ENCODE peak calls at places on chromosome 22, in six cellular contexts. L is pancreas; U is CD4-positive, CD25-positive, alpha-beta regulatory T cell; J is iPS DF 6.9; D is fibroblast of lung; E is right cardiac atrium. O is an unnamed sample. For H3K9me3, the result is how much of the 10 kb centered on the place peaks cover.

GRCh38 chr22:37739611-37740049 is 42.8 kb downstream of the TRIOBP start:
- DNase-seq in J (no peak), L (no peak), E (peak), D (no peak), U (no peak), O (no peak)

GRCh38 chr22:48209473-48210271 is 1447.2 kb downstream of the TBC1D22A start:
- DNase-seq in U (no peak), J (no peak), L (no peak), D (no peak), E (no peak), O (no peak)

GRCh38 chr22:27462190-27462589 is 339.4 kb downstream of the MN1 start:
- DNase-seq in U (no peak), L (no peak), J (no peak), D (no peak), E (no peak), O (no peak)

GRCh38 chr22:46734830-46735453 is 3.1 kb downstream of the CERK start:
- DNase-seq in J (no peak), D (no peak), E (no peak), U (peak), L (no peak), O (no peak)

GRCh38 chr22:46010177-46010867 is 33.4 kb upstream of the WNT7B start:
- DNase-seq in E (no peak), L (peak), U (no peak), J (no peak), D (no peak), O (no peak)

GRCh38 chr22:26709617-26710390 is 52.4 kb downstream of the MIAT start:
- DNase-seq in E (no peak), J (no peak), U (no peak), L (no peak), D (peak), O (no peak)

GRCh38 chr22:18973264-18974031 is 37.4 kb upstream of the PRODH start:
- DNase-seq in D (no peak), E (peak), J (no peak), U (no peak), L (no peak), O (no peak)

GRCh38 chr22:44259366-44260215 is 53.2 kb downstream of the SHISAL1 start:
- DNase-seq in U (peak), L (peak), D (no peak), E (no peak), J (no peak), O (no peak)

GRCh38 chr22:40452730-40453487 is 82.5 kb downstream of the SGSM3 start:
- DNase-seq in J (no peak), D (no peak), U (no peak), E (no peak), L (no peak), O (no peak)

GRCh38 chr22:35154937-35155387 is 89.0 kb downstream of the ISX start:
- DNase-seq in L (peak), E (peak), J (peak), D (peak), U (peak), O (no peak)

GRCh38 chr22:30214703-30215405 is 31.7 kb downstream of the LIF start:
- DNase-seq in E (no peak), L (no peak), J (no peak), D (no peak), U (no peak), O (no peak)

GRCh38 chr22:39183991-39184585 is 31.6 kb upstream of the CBX7 start:
- DNase-seq in U (no peak), E (peak), D (peak), L (peak), J (no peak), O (no peak)

GRCh38 chr22:41810022-41810421 is 9.5 kb downstream of the CCDC134 start:
- DNase-seq in U (no peak), J (no peak), E (no peak), D (no peak), L (no peak), O (no peak)

GRCh38 chr22:39717099-39717498 is 146.5 kb downstream of the CACNA1I start:
- DNase-seq in L (peak), J (no peak), U (no peak), E (no peak), D (no peak), O (no peak)

GRCh38 chr22:25388415-25388814 is 169.0 kb downstream of the CRYBB2 start:
- DNase-seq in U (no peak), D (no peak), L (no peak), E (no peak), J (no peak), O (no peak)

GRCh38 chr22:35039625-35040024 is 26.3 kb upstream of the ISX start:
- DNase-seq in J (no peak), U (no peak), D (no peak), E (no peak), L (no peak), O (no peak)

GRCh38 chr22:47032091-47032943 is 269.9 kb downstream of the TBC1D22A start:
- DNase-seq in D (no peak), L (peak), J (no peak), E (no peak), U (no peak), O (no peak)

GRCh38 chr22:19035474-19036228 is 86.6 kb downstream of the DGCR2 start:
- DNase-seq in L (peak), E (no peak), U (no peak), J (peak), D (peak), O (no peak)

GRCh38 chr22:39598017-39598965 is 27.7 kb downstream of the CACNA1I start:
- DNase-seq in J (peak), U (peak), L (peak), D (no peak), E (peak), O (peak)

GRCh38 chr22:38214248-38215056 is 12.7 kb downstream of the MAFF start:
- DNase-seq in U (peak), D (peak), J (no peak), E (peak), L (peak), O (peak)

GRCh38 chr22:28505416-28506156 is 174.1 kb downstream of the TTC28 start:
- DNase-seq in J (no peak), D (no peak), E (peak), L (no peak), U (no peak), O (no peak)

GRCh38 chr22:23010430-23010829 is 59.9 kb upstream of the GNAZ start:
- DNase-seq in D (no peak), U (no peak), J (no peak), L (no peak), E (no peak), O (no peak)

GRCh38 chr22:25900880-25901279 is 158.9 kb downstream of the MYO18B start:
- DNase-seq in J (no peak), E (no peak), L (no peak), D (no peak), U (no peak), O (no peak)

GRCh38 chr22:32745251-32745995 is 56.1 kb upstream of the TIMP3 start:
- DNase-seq in D (peak), E (peak), L (no peak), J (peak), U (no peak), O (no peak)

GRCh38 chr22:28442264-28442950 is 237.2 kb downstream of the TTC28 start:
- DNase-seq in U (peak), D (peak), J (peak), L (peak), E (peak), O (peak)

GRCh38 chr22:17695986-17696385 is 57.4 kb downstream of the BCL2L13 start:
- DNase-seq in E (no peak), U (no peak), D (no peak), L (no peak), J (no peak), O (no peak)

GRCh38 chr22:35480143-35480542 is 60.5 kb upstream of the RASD2 start:
- DNase-seq in L (no peak), D (no peak), J (no peak), U (no peak), E (peak), O (no peak)

GRCh38 chr22:21868651-21869050 is 1.2 kb upstream of the MAPK1 start:
- DNase-seq in L (no peak), U (no peak), J (no peak), D (no peak), E (no peak), O (no peak)
- H3K27ac ChIP-seq in L (no peak), U (peak), J (no peak), D (no peak), E (no peak), O (peak)

GRCh38 chr22:31228425-31228824 is 16.3 kb downstream of the LIMK2 start:
- DNase-seq in D (no peak), E (no peak), L (no peak), U (no peak), J (no peak), O (no peak)
- H3K9me3 ChIP-seq in D (under half), E (under half), L (under half), U (under half), J (under half), O (under half)

GRCh38 chr22:42996646-42997365 is 18.1 kb downstream of the PACSIN2 start:
- DNase-seq in E (peak), J (no peak), D (no peak), L (no peak), U (no peak), O (no peak)

GRCh38 chr22:42994276-42994916 is 20.6 kb downstream of the PACSIN2 start:
- DNase-seq in J (no peak), D (no peak), L (no peak), E (no peak), U (no peak), O (no peak)

GRCh38 chr22:42993651-42994275 is 21.2 kb downstream of the PACSIN2 start:
- DNase-seq in U (no peak), J (no peak), D (peak), L (peak), E (no peak), O (no peak)

GRCh38 chr22:42992886-42993479 is 22.0 kb downstream of the PACSIN2 start:
- DNase-seq in D (no peak), E (no peak), L (no peak), J (no peak), U (no peak), O (no peak)

DNA sequence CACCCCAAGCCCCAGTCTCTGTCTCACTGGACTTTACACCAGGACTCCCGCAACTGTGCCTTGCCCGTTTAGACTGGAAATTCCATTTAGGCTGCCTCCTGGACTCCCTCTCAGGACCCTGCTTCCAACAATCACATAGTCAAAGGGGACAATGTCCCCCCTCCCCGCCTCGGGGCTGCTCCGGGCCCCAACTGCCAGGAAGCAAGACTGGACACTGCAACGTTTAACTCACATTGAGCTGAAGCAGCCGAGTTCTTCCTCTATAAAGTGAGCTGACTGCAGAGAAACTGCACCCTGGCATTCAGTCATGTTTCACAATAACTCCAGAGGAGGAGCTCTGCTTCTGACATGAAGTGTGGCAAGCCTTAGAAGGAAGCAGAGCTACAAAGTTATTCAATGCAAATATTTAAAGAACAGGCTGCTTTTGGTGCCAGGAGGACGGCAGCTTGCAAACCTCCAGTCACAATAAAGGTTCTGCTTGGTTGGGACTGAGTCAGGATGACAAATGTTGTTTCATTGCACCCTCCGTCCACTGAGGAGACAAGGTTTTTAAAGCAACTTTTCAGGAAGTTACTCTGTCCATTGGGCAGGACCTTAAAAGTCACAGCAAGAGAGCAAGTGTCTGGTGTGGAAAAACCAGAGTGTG is 19.9 kb downstream of the PACSIN2 start:
- DNase-seq in L (no peak), E (peak), D (peak), J (no peak), U (no peak), O (no peak)
- H3K27ac ChIP-seq in L (peak), E (peak), D (peak), J (no peak), U (no peak), O (no peak)

DNA sequence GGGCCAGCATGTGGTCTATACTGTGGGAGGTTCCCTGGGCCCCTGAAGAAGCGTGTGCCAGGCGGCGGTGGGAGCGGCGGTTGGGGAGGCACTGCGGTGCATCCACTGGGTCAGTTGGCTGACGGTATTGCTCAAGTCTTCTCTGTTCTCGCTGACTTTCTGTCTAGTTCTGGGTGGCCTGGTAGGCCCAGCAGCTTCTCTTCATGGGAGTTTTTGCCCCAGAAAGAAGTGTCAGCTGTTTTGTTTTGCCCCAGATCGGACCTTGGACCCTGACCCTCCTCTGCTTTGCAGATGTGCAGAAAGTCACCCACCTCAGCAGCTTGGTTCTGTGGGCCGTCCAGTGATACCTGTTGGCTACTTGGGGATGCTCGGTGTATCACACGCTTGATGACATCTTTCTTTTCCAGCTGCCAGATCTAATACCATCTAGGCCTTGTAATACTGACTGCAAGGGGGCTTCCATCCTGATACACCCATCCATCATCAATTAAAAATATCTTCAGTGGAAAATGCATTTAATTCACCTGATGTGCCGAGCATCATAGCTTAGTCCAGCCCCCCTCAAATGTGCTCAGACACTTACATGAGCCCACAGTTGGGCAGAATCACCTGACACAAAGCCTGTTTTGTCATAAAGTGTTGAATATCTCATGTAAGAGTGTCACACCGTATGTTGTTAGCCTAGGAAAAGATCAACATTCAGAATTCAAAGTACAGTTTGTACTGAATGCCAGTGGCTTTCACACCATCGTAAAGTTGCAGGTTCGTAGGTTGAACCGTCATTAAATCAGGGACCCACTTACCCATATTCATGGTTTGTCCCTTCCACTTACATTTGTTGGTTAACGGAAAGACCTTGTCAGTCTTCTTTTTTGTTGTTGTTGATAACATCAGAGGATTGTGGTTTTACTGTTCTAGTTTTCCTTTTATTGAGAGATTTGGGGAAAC is 13.9 kb downstream of the ZBED4 start:
- DNase-seq in U (peak), D (no peak), J (no peak), L (no peak), E (no peak), O (no peak)
- H3K9me3 ChIP-seq in U (under half), D (under half), J (under half), L (under half), E (under half), O (under half)

GRCh38 chr22:49964136-49964492 is 3.5 kb downstream of the PIM3 start:
- DNase-seq in J (no peak), L (peak), E (no peak), D (no peak), U (no peak), O (no peak)
- H3K27ac ChIP-seq in J (no peak), L (no peak), E (no peak), D (no peak), U (peak), O (peak)

DNA sequence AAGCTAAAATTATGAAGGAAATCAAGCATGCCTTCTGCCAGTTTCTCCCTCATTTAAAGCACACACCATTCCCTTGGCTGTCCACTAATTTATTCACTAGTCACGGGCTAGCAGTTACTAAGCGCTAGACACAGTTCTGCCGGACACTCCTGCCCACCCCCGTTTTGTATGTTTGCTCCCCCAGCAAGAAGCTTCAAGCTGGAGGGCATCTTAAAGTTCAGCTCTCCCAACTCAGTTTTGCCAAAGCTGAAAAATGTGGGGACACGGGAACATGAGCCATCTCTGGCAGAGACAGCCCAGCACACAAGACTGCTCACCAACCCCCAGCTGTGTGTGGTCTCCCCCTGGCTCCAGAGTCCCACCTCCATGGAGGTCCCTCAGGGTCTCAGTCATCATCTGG is 263.6 kb downstream of the BRD1 start:
- DNase-seq in U (no peak), E (no peak), J (no peak), D (no peak), L (no peak), O (no peak)
- H3K9me3 ChIP-seq in U (under half), E (under half), J (under half), D (under half), L (under half), O (under half)

GRCh38 chr22:24106385-24107381 is 74.6 kb upstream of the SUSD2 start:
- DNase-seq in U (peak), D (peak), J (no peak), E (no peak), L (no peak), O (peak)
- H3K27ac ChIP-seq in U (no peak), D (no peak), J (no peak), E (peak), L (no peak), O (peak)

O was measured in naive thymus-derived CD4-positive, alpha-beta T cell.